ENCODE peak calls at places on chromosomes 1 and 21, in five cellular contexts. D, J, O, G and N are unnamed samples.

GRCh38 chr21:45336535-45336810 is 48.8 kb upstream of the POFUT2 start:
- DNase-seq in D (no peak), J (no peak), O (no peak), G (no peak), N (no peak)

GRCh38 chr1:84377480-84378095 is 20.7 kb upstream of the DNASE2B start:
- DNase-seq in J (no peak), D (no peak), G (peak), O (no peak), N (no peak)

GRCh38 chr1:103266036-103266435 is 157.7 kb upstream of the COL11A1 start:
- DNase-seq in O (no peak), J (no peak), D (no peak), G (peak), N (no peak)

GRCh38 chr1:185238447-185238846 is 78.6 kb downstream of the IVNS1ABP start:
- DNase-seq in J (no peak), O (peak), G (peak), D (no peak), N (no peak)

GRCh38 chr1:205236526-205236925 is 8.8 kb downstream of the TMCC2 start:
- DNase-seq in G (no peak), O (no peak), J (no peak), D (no peak), N (no peak)

GRCh38 chr1:155978325-155978972 is at the start of gene ARHGEF2:
- DNase-seq in D (peak), G (peak), O (peak), J (peak), N (peak)

GRCh38 chr1:60068393-60069045 is 5.1 kb downstream of the C1orf87 start:
- DNase-seq in J (no peak), G (peak), D (no peak), O (no peak), N (no peak)

GRCh38 chr1:218459450-218459849 is 114.3 kb downstream of the TGFB2 start:
- DNase-seq in D (peak), J (no peak), G (no peak), O (no peak), N (no peak)

GRCh38 chr1:31152181-31152768 is 86.8 kb upstream of the PUM1 start:
- DNase-seq in J (no peak), G (peak), O (peak), D (no peak), N (no peak)

GRCh38 chr1:235601087-235601486 is 48.5 kb downstream of the GNG4 start:
- DNase-seq in O (peak), G (no peak), J (no peak), D (peak), N (no peak)

GRCh38 chr1:208951908-208952307 is 631.6 kb upstream of the CAMK1G start:
- DNase-seq in G (no peak), D (no peak), O (no peak), J (no peak), N (no peak)

GRCh38 chr1:10969267-10969970 is 43.0 kb upstream of the TARDBP start:
- DNase-seq in J (no peak), O (no peak), D (no peak), G (no peak), N (no peak)

GRCh38 chr1:220764757-220765156 is 16.6 kb downstream of the MTARC2 start:
- DNase-seq in G (no peak), O (no peak), J (no peak), D (no peak), N (no peak)

GRCh38 chr1:220770245-220770913 is 16.3 kb upstream of the MTARC1 start:
- DNase-seq in D (no peak), J (no peak), G (no peak), O (no peak), N (no peak)

GRCh38 chr1:220769205-220769604 is 17.5 kb upstream of the MTARC1 start:
- DNase-seq in J (no peak), G (no peak), D (no peak), O (no peak), N (no peak)

GRCh38 chr1:220767312-220768126 is 19.2 kb upstream of the MTARC1 start:
- DNase-seq in G (no peak), J (no peak), D (no peak), O (no peak), N (no peak)

GRCh38 chr1:220768127-220768601 is 18.5 kb upstream of the MTARC1 start:
- DNase-seq in O (no peak), D (no peak), J (no peak), G (no peak), N (no peak)
- TF ChIP-seq CTCF in O (no peak), D (no peak), J (no peak), G (no peak), N (no peak)

GRCh38 chr1:24894002-24894401 is 36.1 kb downstream of the RUNX3 start:
- DNase-seq in D (no peak), G (no peak), O (no peak), J (no peak), N (no peak)

GRCh38 chr1:24890861-24891260 is 39.2 kb downstream of the RUNX3 start:
- DNase-seq in D (no peak), J (no peak), O (no peak), G (no peak), N (no peak)

GRCh38 chr1:24893431-24893830 is 36.6 kb downstream of the RUNX3 start:
- DNase-seq in J (no peak), D (no peak), G (no peak), O (no peak), N (no peak)

GRCh38 chr1:24895511-24895910 is 34.6 kb downstream of the RUNX3 start:
- DNase-seq in J (no peak), O (no peak), D (no peak), G (no peak), N (no peak)

GRCh38 chr1:24892188-24893153 is 37.6 kb downstream of the RUNX3 start:
- DNase-seq in D (no peak), O (no peak), J (no peak), G (no peak), N (no peak)
- TF ChIP-seq CTCF in D (no peak), O (no peak), J (no peak), G (no peak), N (no peak)

DNA sequence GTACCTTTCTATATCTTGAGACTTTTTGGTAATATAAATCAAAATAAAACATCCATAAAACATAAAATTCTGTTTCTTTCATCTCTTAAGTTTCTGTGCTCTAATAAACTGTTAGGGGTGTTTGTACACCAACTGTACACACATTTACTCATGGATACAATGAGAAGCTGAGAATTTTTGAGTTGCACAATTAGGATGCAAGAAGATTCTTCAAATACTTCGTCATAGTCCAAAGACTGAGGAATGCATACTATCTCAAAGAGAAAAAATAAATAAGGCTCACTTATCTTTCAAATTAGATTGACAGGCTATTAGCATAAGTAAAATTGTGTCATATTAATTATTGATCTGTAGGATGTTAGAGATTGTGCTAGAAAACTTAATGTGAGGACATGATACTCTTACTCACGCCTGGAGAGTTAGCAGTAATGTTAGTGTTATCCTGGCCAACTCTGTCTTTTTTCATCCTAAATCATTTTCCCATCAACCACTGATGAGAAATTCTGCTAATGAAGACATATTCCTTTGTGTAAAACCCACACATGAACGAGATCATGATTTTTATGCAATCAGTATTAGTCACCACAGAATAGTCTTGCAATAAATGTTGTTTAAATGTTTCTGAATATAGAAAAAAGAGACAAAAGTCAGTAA is 659.1 kb downstream of the LTN1 start:
- DNase-seq in D (no peak), J (no peak), G (peak), O (no peak), N (no peak)
- TF ChIP-seq CTCF in D (no peak), J (no peak), G (no peak), O (no peak), N (no peak)

GRCh38 chr1:202004711-202005110 is 5.7 kb upstream of the ELF3 start:
- DNase-seq in G (no peak), O (no peak), D (no peak), J (no peak), N (no peak)

GRCh38 chr1:202002447-202002846 is 7.9 kb upstream of the ELF3 start:
- DNase-seq in J (no peak), G (no peak), O (no peak), D (no peak), N (no peak)

GRCh38 chr1:201999625-202000238 is 10.7 kb upstream of the ELF3 start:
- DNase-seq in G (peak), D (no peak), O (peak), J (no peak), N (peak)
- TF ChIP-seq CTCF in G (peak), D (peak), O (peak), J (peak), N (peak)

DNA sequence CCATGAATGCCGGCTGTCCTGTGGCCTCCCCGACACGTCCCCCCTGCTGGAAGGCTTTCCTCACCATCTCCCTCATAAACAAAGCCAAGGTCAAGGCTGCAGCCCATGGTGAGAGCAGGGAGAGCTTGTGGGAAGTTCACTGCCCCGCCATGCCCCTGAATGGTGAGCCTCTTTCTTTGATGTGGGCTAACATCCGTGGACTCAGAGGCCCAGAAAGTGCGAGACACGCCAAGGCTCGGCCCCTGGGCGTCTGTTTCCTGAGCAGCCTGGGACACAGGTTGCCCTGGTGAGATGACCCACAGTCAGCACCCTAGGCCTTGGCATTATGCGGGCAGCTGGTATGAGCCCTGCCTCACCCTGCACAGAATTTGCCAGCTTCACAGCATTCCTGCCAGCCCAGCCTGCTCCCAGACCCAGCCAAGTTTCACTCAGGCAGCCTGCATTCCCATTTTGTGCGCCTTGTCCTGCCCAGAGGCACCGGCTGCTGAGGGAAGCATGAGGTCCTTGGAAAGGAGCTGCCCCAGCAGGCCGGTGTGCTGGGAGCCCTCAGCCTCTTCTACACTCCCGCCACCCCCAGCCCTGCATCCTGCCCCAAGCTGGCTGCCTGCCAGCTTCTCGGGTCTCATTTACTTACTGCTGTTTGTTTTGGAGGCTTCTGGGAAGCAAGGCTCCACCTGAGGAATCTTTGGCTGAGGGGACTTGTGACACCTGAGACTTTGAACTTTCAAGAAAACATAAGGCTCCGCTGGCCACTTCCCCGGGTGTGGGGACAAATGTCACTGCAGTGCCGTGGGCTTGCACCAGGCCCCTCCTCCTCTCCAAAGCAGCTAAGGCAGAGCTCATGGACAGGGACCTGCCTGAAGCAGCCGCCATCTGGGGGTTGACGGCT is 31.9 kb downstream of the NEK2 start:
- DNase-seq in D (peak), J (no peak), G (peak), O (peak), N (no peak)
- TF ChIP-seq CTCF in D (no peak), J (no peak), G (no peak), O (no peak), N (no peak)

GRCh38 chr1:117635805-117636204 is 30.0 kb downstream of the TENT5C start:
- DNase-seq in D (no peak), O (no peak), G (no peak), J (no peak), N (no peak)

GRCh38 chr1:117638759-117639158 is 32.9 kb downstream of the TENT5C start:
- DNase-seq in D (no peak), J (no peak), O (no peak), G (no peak), N (no peak)

GRCh38 chr1:117634631-117635030 is 28.8 kb downstream of the TENT5C start:
- DNase-seq in G (no peak), O (no peak), D (no peak), J (no peak), N (no peak)

GRCh38 chr1:117638141-117638540 is 32.3 kb downstream of the TENT5C start:
- DNase-seq in G (no peak), D (no peak), O (no peak), J (no peak), N (no peak)

GRCh38 chr1:117636637-117637425 is 31.0 kb downstream of the TENT5C start:
- DNase-seq in G (no peak), J (no peak), O (no peak), D (no peak), N (no peak)
- TF ChIP-seq CTCF in G (no peak), J (no peak), O (no peak), D (no peak), N (no peak)